ENCODE peak calls at places on chromosomes 4 and X, in six cellular contexts. A is OCI-LY7, Z is fibroblast of lung, F is neural progenitor cell, I is GM23248, J is PC-3. B is an unnamed sample.
A peak's percentile ranks its signal among the peaks of the same experiment; 100 is the strongest.

GRCh38 chr4:4477796-4478195 is 64.1 kb downstream of the STX18 start:
- DNase-seq in A (no peak), Z (no peak), F (no peak), I (no peak), J (peak; percentile 69), B (no peak)

GRCh38 chr4:121736735-121737351 is 28.1 kb downstream of the SMIM43 start:
- DNase-seq in A (peak; percentile 22), Z (peak; percentile 76), F (peak; percentile 62), I (peak; percentile 77), J (peak; percentile 79), B (peak; percentile 35)

GRCh38 chrX:1911401-1912131 is 296.7 kb downstream of the ASMT start:
- DNase-seq in A (no peak), Z (no peak), F (no peak), I (no peak), J (no peak), B (no peak)

GRCh38 chr4:143302526-143302925 is 34.1 kb upstream of the GAB1 start:
- DNase-seq in A (no peak), Z (peak; percentile 66), F (no peak), I (peak; percentile 53), J (peak; percentile 14), B (no peak)

GRCh38 chr4:153852501-153852900 is 63.6 kb upstream of the SFRP2 start:
- DNase-seq in A (no peak), Z (no peak), F (no peak), I (no peak), J (no peak), B (no peak)

GRCh38 chr4:138609943-138610350 is 367.8 kb upstream of the SLC7A11 start:
- DNase-seq in A (no peak), Z (peak; percentile 62), F (no peak), I (peak; percentile 87), J (peak; percentile 39), B (peak; percentile 30)

GRCh38 chrX:153642313-153642654 is 4.7 kb upstream of the DUSP9 start:
- DNase-seq in A (no peak), Z (no peak), F (peak; percentile 74), I (peak; percentile 6), J (no peak), B (no peak)

GRCh38 chr4:147933316-147933715 is 201.4 kb downstream of the ARHGAP10 start:
- DNase-seq in A (peak; percentile 2), Z (peak; percentile 47), F (peak; percentile 18), I (no peak), J (no peak), B (no peak)

DNA sequence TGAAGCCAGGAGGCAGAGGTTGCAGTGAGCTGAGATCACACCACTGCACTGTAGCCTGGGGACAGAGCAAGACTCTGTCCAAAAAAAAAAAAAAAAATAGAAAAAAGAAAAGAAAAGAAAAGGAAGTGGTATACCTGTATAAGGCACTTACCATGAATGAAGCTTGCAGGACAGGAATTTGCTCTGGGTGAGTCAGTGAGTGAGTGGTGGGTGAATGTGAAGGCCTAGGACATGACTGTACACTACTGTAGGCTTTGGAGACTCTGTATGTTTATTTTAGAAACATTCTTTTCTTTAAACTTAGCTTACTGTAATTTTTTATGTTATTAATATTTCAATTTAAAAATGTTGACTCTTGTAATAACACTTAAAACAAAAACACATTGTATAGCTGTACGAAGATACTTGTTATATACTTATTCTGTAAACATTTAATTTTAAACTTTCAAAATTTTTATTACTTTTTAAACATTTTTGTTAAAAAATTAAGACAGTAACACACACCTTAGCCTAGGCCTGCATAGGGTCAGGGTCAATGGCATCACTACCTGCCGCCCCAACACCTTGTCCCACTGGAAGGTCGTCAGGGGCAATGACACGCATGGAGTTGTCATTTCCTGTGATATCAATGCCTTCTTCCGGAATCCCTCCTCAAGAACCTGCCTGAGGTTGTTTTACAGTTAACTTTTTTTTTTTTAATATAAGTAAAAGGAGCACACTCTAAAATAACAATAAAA is 78.7 kb downstream of the CLNK start:
- DNase-seq in A (no peak), Z (peak; percentile 68), F (no peak), I (peak; percentile 64), J (peak; percentile 78), B (no peak)
- H3K27ac ChIP-seq in A (no peak overlapping the region), Z (peak overlapping the region; percentile 49), F (no peak overlapping the region), I (peak overlapping the region; percentile 21), J (peak overlapping the region; percentile 86), B (no peak overlapping the region)

GRCh38 chrX:155766321-155766720 is 114.8 kb upstream of the VAMP7 start:
- DNase-seq in A (no peak), Z (no peak), F (no peak), I (peak; percentile 3), J (no peak), B (no peak)

GRCh38 chrX:155767101-155767878 is 113.9 kb upstream of the VAMP7 start:
- DNase-seq in A (no peak), Z (peak; percentile 83), F (peak; percentile 76), I (peak; percentile 68), J (peak; percentile 51), B (peak; percentile 36)

DNA sequence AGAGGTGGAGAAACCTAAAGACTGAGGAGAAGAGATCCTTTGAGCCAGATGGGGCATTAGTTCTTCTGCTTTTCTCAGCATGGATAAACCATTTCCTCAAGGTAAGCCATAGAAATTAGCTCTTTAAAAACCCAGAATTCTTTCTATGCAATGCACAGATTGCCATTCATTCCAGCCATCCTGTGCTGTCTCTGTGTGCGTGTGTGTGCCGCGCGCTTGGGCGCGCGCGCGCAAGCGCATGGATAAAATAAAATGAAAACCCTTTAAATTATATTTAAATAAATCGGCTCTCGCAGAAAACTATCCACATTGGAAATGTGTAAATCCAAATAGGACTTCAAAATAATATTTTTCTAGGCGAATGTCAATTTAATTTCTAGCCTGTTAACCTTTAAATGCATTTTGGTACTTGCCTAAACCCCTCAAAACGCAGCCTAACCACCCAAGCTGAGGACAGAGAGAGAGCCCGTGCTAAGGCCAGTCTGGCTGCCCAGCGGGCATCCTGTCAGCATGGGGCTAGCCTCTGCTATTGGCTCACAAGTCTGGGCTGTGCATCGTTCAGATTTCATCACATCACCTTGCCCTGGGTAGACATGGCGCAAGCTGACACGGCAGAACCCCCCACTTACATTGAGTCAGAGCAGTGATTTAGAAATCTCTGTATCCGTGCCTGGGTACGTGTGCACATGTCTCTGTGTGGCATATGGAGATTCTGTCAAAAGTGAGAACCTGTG is 112.9 kb upstream of the VAMP7 start:
- DNase-seq in A (no peak), Z (peak; percentile 62), F (no peak), I (peak; percentile 59), J (no peak), B (no peak)
- H2AFZ ChIP-seq in A (no peak overlapping the region), Z (no peak overlapping the region), F (peak overlapping the region; percentile 93), I (peak overlapping the region; percentile 88), J (no peak overlapping the region), B (no peak overlapping the region)

GRCh38 chr4:183450108-183450507 is 5.7 kb downstream of the CDKN2AIP start:
- DNase-seq in A (no peak), Z (no peak), F (no peak), I (no peak), J (no peak), B (no peak)
- H3K4me1 ChIP-seq in A (peaks cover 29% of the 10 kb centered on the region), Z (peaks cover 5% of the 10 kb centered on the region), F (peaks cover 9% of the 10 kb centered on the region), I (peaks cover 34% of the 10 kb centered on the region), J (peaks cover 16% of the 10 kb centered on the region), B (peaks cover 29% of the 10 kb centered on the region)

DNA sequence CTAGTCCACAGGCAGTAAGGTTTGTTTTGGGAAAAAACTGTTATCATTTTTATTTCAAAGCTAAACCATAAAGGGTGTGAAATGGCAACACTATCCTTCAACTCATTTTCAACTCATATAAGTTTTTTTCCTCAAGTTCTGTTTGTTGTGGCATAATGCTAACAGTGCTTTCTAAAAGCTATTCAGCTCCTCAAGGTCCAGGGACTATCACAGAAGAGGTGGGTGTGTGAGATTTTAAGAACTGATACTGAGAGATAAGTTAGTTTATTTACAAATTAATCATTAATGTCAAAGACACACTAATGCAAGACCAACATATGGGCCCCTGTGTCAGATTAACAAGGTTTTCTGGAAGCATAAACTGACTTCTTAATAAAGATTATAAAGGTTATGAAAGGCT is 11.8 kb downstream of the UGT2B15 start:
- DNase-seq in A (no peak), Z (no peak), F (no peak), I (no peak), J (no peak), B (no peak)
- H3K27ac ChIP-seq in A (no peak overlapping the region), Z (no peak overlapping the region), F (no peak overlapping the region), I (no peak overlapping the region), J (no peak overlapping the region), B (no peak overlapping the region)

GRCh38 chrX:69365349-69365748 is 138.8 kb upstream of the NALF2 start:
- DNase-seq in A (no peak), Z (no peak), F (no peak), I (no peak), J (no peak), B (no peak)

GRCh38 chrX:69361286-69361926 is 142.7 kb upstream of the NALF2 start:
- DNase-seq in A (no peak), Z (peak; percentile 39), F (no peak), I (peak; percentile 73), J (peak; percentile 1), B (no peak)

GRCh38 chrX:69362889-69363288 is 141.2 kb upstream of the NALF2 start:
- DNase-seq in A (no peak), Z (peak; percentile 47), F (no peak), I (peak; percentile 83), J (no peak), B (no peak)

GRCh38 chrX:69365755-69366154 is 138.4 kb upstream of the NALF2 start:
- DNase-seq in A (no peak), Z (no peak), F (no peak), I (no peak), J (no peak), B (no peak)

GRCh38 chrX:69362354-69362753 is 141.8 kb upstream of the NALF2 start:
- DNase-seq in A (no peak), Z (no peak), F (no peak), I (peak; percentile 43), J (no peak), B (no peak)
- H2AFZ ChIP-seq in A (no peak overlapping the region), Z (no peak overlapping the region), F (no peak overlapping the region), I (peak overlapping the region; percentile 30), J (no peak overlapping the region), B (no peak overlapping the region)

DNA sequence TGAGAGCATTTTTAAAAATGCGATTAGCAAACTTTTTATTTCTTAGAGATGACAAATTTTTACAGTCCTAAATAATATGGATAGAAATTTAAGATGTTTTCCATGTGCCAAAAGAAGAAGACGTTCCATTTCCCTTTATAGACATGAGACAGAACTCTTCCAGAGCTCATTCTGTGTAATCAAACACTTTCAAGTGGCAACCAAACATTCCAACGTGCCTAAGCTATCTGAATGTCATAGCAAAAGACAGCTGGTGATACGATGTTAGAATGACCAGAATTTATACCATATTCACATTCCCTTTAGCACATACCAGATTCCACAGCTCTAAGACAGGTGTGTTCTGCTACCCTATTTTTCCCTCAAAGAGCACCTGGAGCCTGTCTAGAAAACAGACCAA is 133.2 kb downstream of the ENOX2 start:
- DNase-seq in A (no peak), Z (no peak), F (no peak), I (no peak), J (no peak), B (no peak)
- H3K4me1 ChIP-seq in A (no peaks in the 10 kb centered on the region), Z (peaks cover 4% of the 10 kb centered on the region), F (no peaks in the 10 kb centered on the region), I (peaks cover 26% of the 10 kb centered on the region), J (peaks cover 40% of the 10 kb centered on the region), B (no peaks in the 10 kb centered on the region)